ENCODE peak calls at places on chromosome 12, in five cellular contexts. One of them, this sample, is unnamed. For H3K9me3, the result is how much of the 10 kb centered on the place peaks cover.

GRCh38 chr12:123973552-123974341 is 732 bp downstream of the ZNF664 start:
- DNase-seq in CD8-positive, alpha-beta T cell: peak
- DNase-seq in mucosa of descending colon: peak
- DNase-seq in suprapubic skin: peak
- DNase-seq in naive thymus-derived CD4-positive, alpha-beta T cell: peak
- DNase-seq in this sample: peak

GRCh38 chr12:14260011-14260993 is 105.2 kb upstream of the ATF7IP start:
- DNase-seq in naive thymus-derived CD4-positive, alpha-beta T cell: no peak
- DNase-seq in mucosa of descending colon: peak
- DNase-seq in CD8-positive, alpha-beta T cell: no peak
- DNase-seq in suprapubic skin: peak
- DNase-seq in this sample: no peak

GRCh38 chr12:112916270-112916669 is 9.5 kb downstream of the OAS1 start:
- DNase-seq in suprapubic skin: no peak
- DNase-seq in CD8-positive, alpha-beta T cell: no peak
- DNase-seq in naive thymus-derived CD4-positive, alpha-beta T cell: no peak
- DNase-seq in mucosa of descending colon: no peak
- DNase-seq in this sample: no peak

GRCh38 chr12:32126720-32127119 is 20.1 kb downstream of the BICD1 start:
- DNase-seq in suprapubic skin: no peak
- DNase-seq in mucosa of descending colon: no peak
- DNase-seq in CD8-positive, alpha-beta T cell: no peak
- DNase-seq in naive thymus-derived CD4-positive, alpha-beta T cell: no peak
- DNase-seq in this sample: no peak

GRCh38 chr12:128947199-128947598 is 93.9 kb downstream of the GLT1D1 start:
- DNase-seq in mucosa of descending colon: no peak
- DNase-seq in naive thymus-derived CD4-positive, alpha-beta T cell: no peak
- DNase-seq in suprapubic skin: no peak
- DNase-seq in CD8-positive, alpha-beta T cell: no peak
- DNase-seq in this sample: no peak

GRCh38 chr12:57462307-57463253 is 3.0 kb downstream of the GLI1 start:
- DNase-seq in suprapubic skin: peak
- DNase-seq in CD8-positive, alpha-beta T cell: peak
- DNase-seq in naive thymus-derived CD4-positive, alpha-beta T cell: peak
- DNase-seq in mucosa of descending colon: peak
- DNase-seq in this sample: peak

GRCh38 chr12:107393043-107393725 is 292.4 kb upstream of the PWP1 start:
- DNase-seq in suprapubic skin: no peak
- DNase-seq in CD8-positive, alpha-beta T cell: peak
- DNase-seq in mucosa of descending colon: no peak
- DNase-seq in naive thymus-derived CD4-positive, alpha-beta T cell: peak
- DNase-seq in this sample: no peak

GRCh38 chr12:52190860-52191729 is 719 bp downstream of the KRT80 start:
- DNase-seq in suprapubic skin: no peak
- DNase-seq in naive thymus-derived CD4-positive, alpha-beta T cell: no peak
- DNase-seq in mucosa of descending colon: no peak
- DNase-seq in CD8-positive, alpha-beta T cell: no peak
- DNase-seq in this sample: no peak

GRCh38 chr12:8123124-8123888 is at the start of gene CLEC4A:
- DNase-seq in suprapubic skin: no peak
- DNase-seq in CD8-positive, alpha-beta T cell: no peak
- DNase-seq in mucosa of descending colon: no peak
- DNase-seq in naive thymus-derived CD4-positive, alpha-beta T cell: no peak
- DNase-seq in this sample: no peak

GRCh38 chr12:19415563-19415962 is 23.7 kb upstream of the AEBP2 start:
- DNase-seq in naive thymus-derived CD4-positive, alpha-beta T cell: no peak
- DNase-seq in mucosa of descending colon: no peak
- DNase-seq in suprapubic skin: no peak
- DNase-seq in CD8-positive, alpha-beta T cell: no peak
- DNase-seq in this sample: no peak

GRCh38 chr12:121793836-121794531 is 496 bp upstream of the RHOF start:
- DNase-seq in suprapubic skin: peak
- DNase-seq in naive thymus-derived CD4-positive, alpha-beta T cell: peak
- DNase-seq in mucosa of descending colon: peak
- DNase-seq in CD8-positive, alpha-beta T cell: peak
- DNase-seq in this sample: peak

GRCh38 chr12:131103614-131104463 is 150.1 kb downstream of the ADGRD1 start:
- DNase-seq in naive thymus-derived CD4-positive, alpha-beta T cell: no peak
- DNase-seq in mucosa of descending colon: no peak
- DNase-seq in suprapubic skin: peak
- DNase-seq in CD8-positive, alpha-beta T cell: no peak
- DNase-seq in this sample: no peak

GRCh38 chr12:25293596-25293995 is 42.9 kb upstream of the KRAS start:
- DNase-seq in suprapubic skin: no peak
- DNase-seq in mucosa of descending colon: no peak
- DNase-seq in naive thymus-derived CD4-positive, alpha-beta T cell: no peak
- DNase-seq in CD8-positive, alpha-beta T cell: no peak
- DNase-seq in this sample: no peak

GRCh38 chr12:9813821-9814798 is 13.2 kb upstream of the KLRF1 start:
- DNase-seq in suprapubic skin: peak
- DNase-seq in CD8-positive, alpha-beta T cell: peak
- DNase-seq in naive thymus-derived CD4-positive, alpha-beta T cell: peak
- DNase-seq in mucosa of descending colon: peak
- DNase-seq in this sample: peak

GRCh38 chr12:1583421-1584078 is 10.8 kb downstream of the FBXL14 start:
- DNase-seq in CD8-positive, alpha-beta T cell: peak
- DNase-seq in suprapubic skin: no peak
- DNase-seq in mucosa of descending colon: no peak
- DNase-seq in naive thymus-derived CD4-positive, alpha-beta T cell: peak
- DNase-seq in this sample: peak

GRCh38 chr12:55934773-55935172 is 3.8 kb downstream of the DGKA start:
- DNase-seq in CD8-positive, alpha-beta T cell: no peak
- DNase-seq in naive thymus-derived CD4-positive, alpha-beta T cell: no peak
- DNase-seq in mucosa of descending colon: no peak
- DNase-seq in suprapubic skin: no peak
- DNase-seq in this sample: no peak

GRCh38 chr12:39581592-39581991 is 38.0 kb downstream of the ABCD2 start:
- DNase-seq in suprapubic skin: no peak
- DNase-seq in CD8-positive, alpha-beta T cell: no peak
- DNase-seq in mucosa of descending colon: no peak
- DNase-seq in naive thymus-derived CD4-positive, alpha-beta T cell: no peak
- DNase-seq in this sample: no peak

GRCh38 chr12:111858778-111859177 is 16.8 kb downstream of the MAPKAPK5 start:
- DNase-seq in mucosa of descending colon: no peak
- DNase-seq in CD8-positive, alpha-beta T cell: no peak
- DNase-seq in suprapubic skin: no peak
- DNase-seq in naive thymus-derived CD4-positive, alpha-beta T cell: no peak
- DNase-seq in this sample: no peak

GRCh38 chr12:43444940-43445564 is 107.0 kb downstream of the ADAMTS20 start:
- DNase-seq in naive thymus-derived CD4-positive, alpha-beta T cell: peak
- DNase-seq in suprapubic skin: no peak
- DNase-seq in CD8-positive, alpha-beta T cell: peak
- DNase-seq in mucosa of descending colon: no peak
- DNase-seq in this sample: no peak

GRCh38 chr12:120686151-120686689 is 729 bp upstream of the MLEC start:
- DNase-seq in naive thymus-derived CD4-positive, alpha-beta T cell: peak
- DNase-seq in mucosa of descending colon: peak
- DNase-seq in CD8-positive, alpha-beta T cell: peak
- DNase-seq in suprapubic skin: peak
- DNase-seq in this sample: peak

GRCh38 chr12:2959194-2959507 is at the start of gene TEAD4:
- DNase-seq in mucosa of descending colon: peak
- DNase-seq in naive thymus-derived CD4-positive, alpha-beta T cell: no peak
- DNase-seq in CD8-positive, alpha-beta T cell: no peak
- DNase-seq in suprapubic skin: no peak
- DNase-seq in this sample: no peak

GRCh38 chr12:113071427-113072112 is 15.0 kb downstream of the DTX1 start:
- DNase-seq in mucosa of descending colon: no peak
- DNase-seq in suprapubic skin: no peak
- DNase-seq in CD8-positive, alpha-beta T cell: no peak
- DNase-seq in naive thymus-derived CD4-positive, alpha-beta T cell: no peak
- DNase-seq in this sample: no peak

GRCh38 chr12:71746983-71747611 is 7.6 kb upstream of the RAB21 start:
- DNase-seq in CD8-positive, alpha-beta T cell: peak
- DNase-seq in suprapubic skin: no peak
- DNase-seq in mucosa of descending colon: no peak
- DNase-seq in naive thymus-derived CD4-positive, alpha-beta T cell: peak
- DNase-seq in this sample: peak

GRCh38 chr12:28367326-28367725 is 177.1 kb downstream of the CCDC91 start:
- DNase-seq in naive thymus-derived CD4-positive, alpha-beta T cell: no peak
- DNase-seq in suprapubic skin: no peak
- DNase-seq in CD8-positive, alpha-beta T cell: no peak
- DNase-seq in mucosa of descending colon: no peak
- DNase-seq in this sample: no peak
- H3K9me3 ChIP-seq in naive thymus-derived CD4-positive, alpha-beta T cell: under half
- H3K9me3 ChIP-seq in suprapubic skin: under half
- H3K9me3 ChIP-seq in CD8-positive, alpha-beta T cell: under half
- H3K9me3 ChIP-seq in mucosa of descending colon: under half
- H3K9me3 ChIP-seq in this sample: under half

GRCh38 chr12:64780531-64781373 is 21.5 kb upstream of the GNS start:
- DNase-seq in mucosa of descending colon: peak
- DNase-seq in naive thymus-derived CD4-positive, alpha-beta T cell: no peak
- DNase-seq in CD8-positive, alpha-beta T cell: peak
- DNase-seq in suprapubic skin: no peak
- DNase-seq in this sample: no peak

GRCh38 chr12:64780220-64780530 is 21.0 kb upstream of the GNS start:
- DNase-seq in suprapubic skin: no peak
- DNase-seq in naive thymus-derived CD4-positive, alpha-beta T cell: no peak
- DNase-seq in mucosa of descending colon: no peak
- DNase-seq in CD8-positive, alpha-beta T cell: no peak
- DNase-seq in this sample: no peak

GRCh38 chr12:64779349-64779974 is 20.3 kb upstream of the GNS start:
- DNase-seq in mucosa of descending colon: no peak
- DNase-seq in suprapubic skin: no peak
- DNase-seq in naive thymus-derived CD4-positive, alpha-beta T cell: no peak
- DNase-seq in CD8-positive, alpha-beta T cell: no peak
- DNase-seq in this sample: no peak

GRCh38 chr12:64781374-64782029 is 22.3 kb upstream of the GNS start:
- DNase-seq in mucosa of descending colon: no peak
- DNase-seq in CD8-positive, alpha-beta T cell: no peak
- DNase-seq in naive thymus-derived CD4-positive, alpha-beta T cell: no peak
- DNase-seq in suprapubic skin: no peak
- DNase-seq in this sample: no peak

DNA sequence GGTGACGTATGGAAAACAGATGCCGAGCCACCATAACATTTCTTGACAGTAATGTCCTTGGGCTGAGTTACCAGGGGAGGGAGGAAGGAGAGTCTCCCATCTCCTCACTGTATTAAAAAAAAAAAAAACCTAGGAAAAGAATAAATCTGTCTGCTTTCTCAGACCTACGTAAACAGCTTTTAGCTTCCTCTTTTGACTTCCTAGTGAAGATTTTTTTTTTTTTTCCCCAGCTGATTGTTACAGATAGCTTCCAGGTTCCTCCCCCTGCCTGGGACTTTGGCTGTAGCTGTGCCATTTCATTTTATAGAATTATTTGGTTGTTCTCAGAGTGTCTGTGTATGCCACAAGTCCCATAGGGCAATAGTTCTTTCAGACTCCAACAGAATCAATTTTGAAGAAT is 23.0 kb upstream of the GNS start:
- DNase-seq in naive thymus-derived CD4-positive, alpha-beta T cell: no peak
- DNase-seq in CD8-positive, alpha-beta T cell: no peak
- DNase-seq in suprapubic skin: no peak
- DNase-seq in mucosa of descending colon: no peak
- DNase-seq in this sample: no peak
- H3K4me3 ChIP-seq in naive thymus-derived CD4-positive, alpha-beta T cell: no peak
- H3K4me3 ChIP-seq in CD8-positive, alpha-beta T cell: peak
- H3K4me3 ChIP-seq in suprapubic skin: peak
- H3K4me3 ChIP-seq in mucosa of descending colon: no peak
- H3K4me3 ChIP-seq in this sample: no peak

DNA sequence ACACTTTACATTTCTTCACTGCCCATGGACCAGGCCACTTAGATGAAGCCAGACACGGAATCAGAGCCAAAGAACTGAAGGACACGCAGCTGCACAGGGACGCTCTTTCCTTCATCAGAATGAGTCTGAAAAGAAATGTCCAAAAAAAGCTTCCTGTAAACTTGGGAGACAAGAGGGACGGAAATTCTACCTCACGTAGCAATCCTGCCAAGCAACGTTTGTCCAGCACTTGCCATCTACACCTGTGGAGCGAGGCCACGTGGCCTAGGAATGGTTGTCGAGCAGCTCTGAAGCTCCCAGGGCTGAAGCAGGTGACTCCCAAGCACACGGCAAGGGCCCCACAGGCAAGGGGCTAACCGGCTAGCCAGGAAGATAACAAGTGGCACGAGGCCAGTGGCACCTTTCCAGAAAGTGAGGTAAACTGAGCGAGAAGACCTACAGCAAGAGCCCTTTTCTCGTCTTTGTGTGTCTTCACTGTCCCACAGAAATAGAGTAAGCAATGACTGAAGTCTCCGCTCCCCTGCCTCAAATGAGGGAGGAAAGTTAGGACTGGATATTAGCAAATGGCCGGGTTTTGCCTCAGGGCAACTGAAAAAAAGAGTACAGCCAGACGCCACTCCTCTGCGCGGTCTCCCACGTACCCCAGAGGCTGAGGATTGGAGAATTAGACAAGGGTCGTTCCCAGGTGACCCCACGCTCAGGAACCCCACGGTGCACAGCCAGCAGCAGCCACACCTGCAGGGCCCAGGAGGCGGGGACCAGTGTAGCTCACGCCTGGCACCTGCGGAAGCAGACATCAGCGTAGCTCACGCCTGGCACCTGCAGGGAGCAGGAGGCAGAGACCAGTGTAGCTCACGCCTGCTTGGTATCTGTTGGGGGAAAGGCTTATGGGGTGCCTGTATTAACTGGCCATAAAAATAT is 7.7 kb downstream of the ZNF605 start:
- DNase-seq in suprapubic skin: no peak
- DNase-seq in CD8-positive, alpha-beta T cell: no peak
- DNase-seq in naive thymus-derived CD4-positive, alpha-beta T cell: no peak
- DNase-seq in mucosa of descending colon: no peak
- DNase-seq in this sample: no peak
- H3K9me3 ChIP-seq in suprapubic skin: half or more
- H3K9me3 ChIP-seq in CD8-positive, alpha-beta T cell: under half
- H3K9me3 ChIP-seq in naive thymus-derived CD4-positive, alpha-beta T cell: under half
- H3K9me3 ChIP-seq in mucosa of descending colon: half or more
- H3K9me3 ChIP-seq in this sample: under half

DNA sequence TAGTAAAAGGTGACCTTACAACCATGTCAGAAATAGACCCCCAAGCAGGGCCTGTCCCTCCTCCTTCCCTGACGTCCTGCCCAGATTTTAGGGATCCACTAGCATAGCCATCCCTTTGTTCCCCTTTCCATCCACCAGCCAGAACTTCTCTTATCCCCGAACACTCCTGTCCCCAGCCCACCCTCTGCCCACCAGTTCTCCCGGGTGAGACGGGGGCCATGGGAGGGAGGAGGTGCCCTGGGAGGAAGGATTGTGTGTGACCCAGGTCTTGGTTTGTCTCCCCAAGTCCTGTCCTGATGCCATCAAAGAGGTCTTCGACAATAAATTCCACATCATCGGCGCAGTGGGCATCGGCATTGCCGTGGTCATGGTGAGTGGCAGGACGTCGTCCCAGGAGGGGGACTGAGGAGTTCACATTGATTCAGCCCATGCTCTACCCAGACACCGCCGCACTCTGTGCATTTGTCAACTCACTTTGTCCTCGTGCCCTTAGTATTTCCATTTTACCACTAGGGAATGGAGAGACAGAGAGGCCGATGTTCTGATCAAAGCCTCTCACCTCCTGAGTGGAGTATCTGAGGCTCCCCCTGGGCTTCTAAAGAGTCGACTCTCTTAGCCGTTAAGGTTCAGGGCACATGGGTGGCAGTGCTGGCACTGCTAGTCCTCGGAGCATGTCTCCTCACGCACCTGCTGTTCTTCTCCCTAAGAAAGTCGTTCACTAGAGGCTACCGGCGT is 35.9 kb downstream of the CD9 start:
- DNase-seq in mucosa of descending colon: peak
- DNase-seq in CD8-positive, alpha-beta T cell: no peak
- DNase-seq in suprapubic skin: no peak
- DNase-seq in naive thymus-derived CD4-positive, alpha-beta T cell: no peak
- DNase-seq in this sample: no peak
- H3K4me3 ChIP-seq in mucosa of descending colon: no peak
- H3K4me3 ChIP-seq in CD8-positive, alpha-beta T cell: no peak
- H3K4me3 ChIP-seq in suprapubic skin: no peak
- H3K4me3 ChIP-seq in naive thymus-derived CD4-positive, alpha-beta T cell: no peak
- H3K4me3 ChIP-seq in this sample: no peak

GRCh38 chr12:114408881-114409795 is 3.2 kb upstream of the TBX5 start:
- DNase-seq in mucosa of descending colon: no peak
- DNase-seq in suprapubic skin: no peak
- DNase-seq in naive thymus-derived CD4-positive, alpha-beta T cell: no peak
- DNase-seq in CD8-positive, alpha-beta T cell: no peak
- DNase-seq in this sample: no peak
- H3K9me3 ChIP-seq in mucosa of descending colon: under half
- H3K9me3 ChIP-seq in suprapubic skin: under half
- H3K9me3 ChIP-seq in naive thymus-derived CD4-positive, alpha-beta T cell: under half
- H3K9me3 ChIP-seq in CD8-positive, alpha-beta T cell: under half
- H3K9me3 ChIP-seq in this sample: under half

This sample was measured in CD4-positive, alpha-beta memory T cell.